ENCODE peak calls at places on chromosomes 7 and 10, in eight cellular contexts. R, T, X, C, O, I, S and V are unnamed samples.

GRCh38 chr7:734214-734613 is 7.1 kb upstream of the PRKAR1B start:
- DNase-seq in R (no peak), T (no peak), X (no peak), C (no peak), O (no peak), I (no peak), S (no peak), V (no peak)

GRCh38 chr7:136807598-136807997 is 60.9 kb upstream of the CHRM2 start:
- DNase-seq in R (no peak), T (peak), X (peak), C (no peak), O (peak), I (no peak), S (no peak), V (no peak)

GRCh38 chr7:157633465-157634185 is 296.8 kb downstream of the DNAJB6 start:
- DNase-seq in R (peak), T (no peak), X (no peak), C (no peak), O (no peak), I (no peak), S (no peak), V (no peak)

GRCh38 chr10:75304313-75304712 is 68.6 kb upstream of the COMTD1 start:
- DNase-seq in R (no peak), T (no peak), X (no peak), C (no peak), O (no peak), I (no peak), S (no peak), V (no peak)

GRCh38 chr7:7550663-7551062 is 15.0 kb upstream of the COL28A1 start:
- DNase-seq in R (no peak), T (no peak), X (no peak), C (no peak), O (no peak), I (no peak), S (no peak), V (no peak)

GRCh38 chr10:10758306-10758705 is 259.4 kb upstream of the CELF2 start:
- DNase-seq in R (no peak), T (no peak), X (no peak), C (no peak), O (no peak), I (no peak), S (no peak), V (peak)

GRCh38 chr10:97159906-97160305 is 25.9 kb downstream of the SLIT1 start:
- DNase-seq in R (no peak), T (no peak), X (no peak), C (no peak), O (no peak), I (no peak), S (no peak), V (no peak)

GRCh38 chr10:105239311-105240215 is 598.5 kb downstream of the SORCS3 start:
- DNase-seq in R (no peak), T (no peak), X (no peak), C (no peak), O (no peak), I (no peak), S (no peak), V (no peak)

GRCh38 chr10:7795605-7796004 is 7.6 kb downstream of the ATP5F1C start:
- DNase-seq in R (no peak), T (no peak), X (no peak), C (no peak), O (no peak), I (no peak), S (peak), V (peak)

GRCh38 chr10:6232846-6233724 is 30.4 kb downstream of the PFKFB3 start:
- DNase-seq in R (no peak), T (no peak), X (no peak), C (no peak), O (no peak), I (no peak), S (no peak), V (no peak)